ENCODE peak calls at places on chromosomes 3 and 15, in eight cellular contexts. One of them, this sample, is unnamed.

GRCh38 chr3:103056953-103057450 is 622.2 kb downstream of the ZPLD1 start:
- DNase-seq in spleen: no peak
- DNase-seq in ACHN: no peak
- DNase-seq in ureter: no peak
- DNase-seq in GM12892: no peak
- DNase-seq in C1 segment of cervical spinal cord: no peak
- DNase-seq in Karpas-422: no peak
- DNase-seq in HepG2: no peak
- DNase-seq in this sample: no peak

GRCh38 chr3:32872487-32873382 is 54.9 kb downstream of the TRIM71 start:
- DNase-seq in spleen: no peak
- DNase-seq in ACHN: no peak
- DNase-seq in ureter: no peak
- DNase-seq in GM12892: no peak
- DNase-seq in C1 segment of cervical spinal cord: no peak
- DNase-seq in Karpas-422: no peak
- DNase-seq in HepG2: no peak
- DNase-seq in this sample: no peak

GRCh38 chr3:23746473-23746872 is 59.3 kb upstream of the UBE2E1 start:
- DNase-seq in spleen: no peak
- DNase-seq in ACHN: no peak
- DNase-seq in ureter: no peak
- DNase-seq in GM12892: no peak
- DNase-seq in C1 segment of cervical spinal cord: no peak
- DNase-seq in Karpas-422: no peak
- DNase-seq in HepG2: no peak
- DNase-seq in this sample: no peak

GRCh38 chr3:171712168-171712938 is 97.9 kb downstream of the PLD1 start:
- DNase-seq in spleen: no peak
- DNase-seq in ACHN: no peak
- DNase-seq in ureter: no peak
- DNase-seq in GM12892: no peak
- DNase-seq in C1 segment of cervical spinal cord: no peak
- DNase-seq in Karpas-422: no peak
- DNase-seq in HepG2: no peak
- DNase-seq in this sample: no peak

GRCh38 chr3:134601539-134602439 is 49.0 kb downstream of the KY start:
- DNase-seq in spleen: no peak
- DNase-seq in ACHN: no peak
- DNase-seq in ureter: no peak
- DNase-seq in GM12892: no peak
- DNase-seq in C1 segment of cervical spinal cord: no peak
- DNase-seq in Karpas-422: no peak
- DNase-seq in HepG2: no peak
- DNase-seq in this sample: no peak

GRCh38 chr3:97485206-97485605 is 279.4 kb upstream of the ARL6 start:
- DNase-seq in spleen: no peak
- DNase-seq in ACHN: no peak
- DNase-seq in ureter: no peak
- DNase-seq in GM12892: no peak
- DNase-seq in C1 segment of cervical spinal cord: no peak
- DNase-seq in Karpas-422: no peak
- DNase-seq in HepG2: no peak
- DNase-seq in this sample: no peak

GRCh38 chr3:192445768-192446644 is 281.3 kb downstream of the FGF12 start:
- DNase-seq in spleen: no peak
- DNase-seq in ACHN: no peak
- DNase-seq in ureter: no peak
- DNase-seq in GM12892: no peak
- DNase-seq in C1 segment of cervical spinal cord: peak; percentile 13
- DNase-seq in Karpas-422: no peak
- DNase-seq in HepG2: no peak
- DNase-seq in this sample: no peak

GRCh38 chr15:63292771-63293170 is 15.4 kb downstream of the APH1B start:
- DNase-seq in spleen: no peak
- DNase-seq in ACHN: no peak
- DNase-seq in ureter: no peak
- DNase-seq in GM12892: no peak
- DNase-seq in C1 segment of cervical spinal cord: no peak
- DNase-seq in Karpas-422: no peak
- DNase-seq in HepG2: no peak
- DNase-seq in this sample: no peak

GRCh38 chr3:21551019-21551418 is 200.0 kb downstream of the ZNF385D start:
- DNase-seq in spleen: no peak
- DNase-seq in ACHN: no peak
- DNase-seq in ureter: no peak
- DNase-seq in GM12892: no peak
- DNase-seq in C1 segment of cervical spinal cord: no peak
- DNase-seq in Karpas-422: no peak
- DNase-seq in HepG2: peak; percentile 1
- DNase-seq in this sample: no peak

GRCh38 chr3:170033489-170033888 is 4.3 kb upstream of the GPR160 start:
- DNase-seq in spleen: no peak
- DNase-seq in ACHN: no peak
- DNase-seq in ureter: no peak
- DNase-seq in GM12892: no peak
- DNase-seq in C1 segment of cervical spinal cord: no peak
- DNase-seq in Karpas-422: no peak
- DNase-seq in HepG2: no peak
- DNase-seq in this sample: peak; percentile 34

GRCh38 chr3:123419850-123420292 is 29.0 kb downstream of the ADCY5 start:
- DNase-seq in spleen: no peak
- DNase-seq in ACHN: no peak
- DNase-seq in ureter: no peak
- DNase-seq in GM12892: no peak
- DNase-seq in C1 segment of cervical spinal cord: peak; percentile 55
- DNase-seq in Karpas-422: no peak
- DNase-seq in HepG2: no peak
- DNase-seq in this sample: no peak

GRCh38 chr15:40430271-40430805 is 10.4 kb upstream of the BAHD1 start:
- DNase-seq in spleen: no peak
- DNase-seq in ACHN: peak; percentile 64
- DNase-seq in ureter: no peak
- DNase-seq in GM12892: no peak
- DNase-seq in C1 segment of cervical spinal cord: no peak
- DNase-seq in Karpas-422: no peak
- DNase-seq in HepG2: no peak
- DNase-seq in this sample: no peak

GRCh38 chr15:52080031-52080430 is 32.5 kb downstream of the BCL2L10 start:
- DNase-seq in spleen: no peak
- DNase-seq in ACHN: peak; percentile 20
- DNase-seq in ureter: no peak
- DNase-seq in GM12892: no peak
- DNase-seq in C1 segment of cervical spinal cord: no peak
- DNase-seq in Karpas-422: no peak
- DNase-seq in HepG2: no peak
- DNase-seq in this sample: no peak

GRCh38 chr3:197555281-197556261 is at the start of gene BDH1:
- DNase-seq in spleen: peak; percentile 92
- DNase-seq in ACHN: peak; percentile 40
- DNase-seq in ureter: no peak
- DNase-seq in GM12892: peak; percentile 56
- DNase-seq in C1 segment of cervical spinal cord: peak; percentile 25
- DNase-seq in Karpas-422: peak; percentile 94
- DNase-seq in HepG2: no peak
- DNase-seq in this sample: peak; percentile 68

GRCh38 chr3:180548050-180548449 is 53.9 kb upstream of the TTC14 start:
- DNase-seq in spleen: no peak
- DNase-seq in ACHN: no peak
- DNase-seq in ureter: no peak
- DNase-seq in GM12892: no peak
- DNase-seq in C1 segment of cervical spinal cord: no peak
- DNase-seq in Karpas-422: no peak
- DNase-seq in HepG2: no peak
- DNase-seq in this sample: no peak

GRCh38 chr15:62103431-62103830 is 36.7 kb downstream of the C2CD4A start:
- DNase-seq in spleen: no peak
- DNase-seq in ACHN: no peak
- DNase-seq in ureter: no peak
- DNase-seq in GM12892: no peak
- DNase-seq in C1 segment of cervical spinal cord: no peak
- DNase-seq in Karpas-422: no peak
- DNase-seq in HepG2: no peak
- DNase-seq in this sample: no peak

GRCh38 chr15:82892541-82892940 is 60.0 kb downstream of the HOMER2 start:
- DNase-seq in spleen: no peak
- DNase-seq in ACHN: no peak
- DNase-seq in ureter: no peak
- DNase-seq in GM12892: no peak
- DNase-seq in C1 segment of cervical spinal cord: no peak
- DNase-seq in Karpas-422: no peak
- DNase-seq in HepG2: no peak
- DNase-seq in this sample: no peak

GRCh38 chr15:39598958-39599845 is 18.3 kb downstream of the THBS1 start:
- DNase-seq in spleen: no peak
- DNase-seq in ACHN: peak; percentile 36
- DNase-seq in ureter: no peak
- DNase-seq in GM12892: no peak
- DNase-seq in C1 segment of cervical spinal cord: no peak
- DNase-seq in Karpas-422: no peak
- DNase-seq in HepG2: no peak
- DNase-seq in this sample: no peak

GRCh38 chr3:65879372-65879771 is 159.3 kb downstream of the MAGI1 start:
- DNase-seq in spleen: no peak
- DNase-seq in ACHN: no peak
- DNase-seq in ureter: no peak
- DNase-seq in GM12892: no peak
- DNase-seq in C1 segment of cervical spinal cord: no peak
- DNase-seq in Karpas-422: no peak
- DNase-seq in HepG2: no peak
- DNase-seq in this sample: no peak

GRCh38 chr15:66840615-66841014 is 138.6 kb downstream of the SMAD6 start:
- DNase-seq in spleen: no peak
- DNase-seq in ACHN: no peak
- DNase-seq in ureter: no peak
- DNase-seq in GM12892: no peak
- DNase-seq in C1 segment of cervical spinal cord: no peak
- DNase-seq in Karpas-422: no peak
- DNase-seq in HepG2: no peak
- DNase-seq in this sample: no peak

GRCh38 chr15:57327985-57328471 is 48.3 kb upstream of the CGNL1 start:
- DNase-seq in spleen: no peak
- DNase-seq in ACHN: peak; percentile 91
- DNase-seq in ureter: no peak
- DNase-seq in GM12892: no peak
- DNase-seq in C1 segment of cervical spinal cord: no peak
- DNase-seq in Karpas-422: no peak
- DNase-seq in HepG2: no peak
- DNase-seq in this sample: no peak

GRCh38 chr3:108182339-108182738 is 39.9 kb downstream of the IFT57 start:
- DNase-seq in spleen: no peak
- DNase-seq in ACHN: no peak
- DNase-seq in ureter: no peak
- DNase-seq in GM12892: no peak
- DNase-seq in C1 segment of cervical spinal cord: no peak
- DNase-seq in Karpas-422: no peak
- DNase-seq in HepG2: no peak
- DNase-seq in this sample: no peak

GRCh38 chr3:57228734-57229505 is 1.4 kb downstream of the APPL1 start:
- DNase-seq in spleen: no peak
- DNase-seq in ACHN: peak; percentile 51
- DNase-seq in ureter: no peak
- DNase-seq in GM12892: no peak
- DNase-seq in C1 segment of cervical spinal cord: peak; percentile 38
- DNase-seq in Karpas-422: peak; percentile 64
- DNase-seq in HepG2: no peak
- DNase-seq in this sample: no peak

GRCh38 chr15:54681578-54681977 is 515.2 kb downstream of the RSL24D1 start:
- DNase-seq in spleen: no peak
- DNase-seq in ACHN: no peak
- DNase-seq in ureter: no peak
- DNase-seq in GM12892: no peak
- DNase-seq in C1 segment of cervical spinal cord: no peak
- DNase-seq in Karpas-422: no peak
- DNase-seq in HepG2: no peak
- DNase-seq in this sample: no peak

GRCh38 chr3:150797155-150797554 is 34.2 kb upstream of the SIAH2 start:
- DNase-seq in spleen: no peak
- DNase-seq in ACHN: no peak
- DNase-seq in ureter: no peak
- DNase-seq in GM12892: no peak
- DNase-seq in C1 segment of cervical spinal cord: no peak
- DNase-seq in Karpas-422: no peak
- DNase-seq in HepG2: no peak
- DNase-seq in this sample: no peak

GRCh38 chr3:171646357-171647133 is 163.7 kb downstream of the PLD1 start:
- DNase-seq in spleen: no peak
- DNase-seq in ACHN: peak; percentile 55
- DNase-seq in ureter: no peak
- DNase-seq in GM12892: no peak
- DNase-seq in C1 segment of cervical spinal cord: no peak
- DNase-seq in Karpas-422: peak; percentile 67
- DNase-seq in HepG2: peak; percentile 7
- DNase-seq in this sample: peak; percentile 18

GRCh38 chr15:70057931-70058641 is 39.6 kb downstream of the TLE3 start:
- DNase-seq in spleen: peak; percentile 59
- DNase-seq in ACHN: no peak
- DNase-seq in ureter: no peak
- DNase-seq in GM12892: no peak
- DNase-seq in C1 segment of cervical spinal cord: no peak
- DNase-seq in Karpas-422: no peak
- DNase-seq in HepG2: no peak
- DNase-seq in this sample: no peak

GRCh38 chr15:31267161-31268107 is 59.2 kb upstream of the KLF13 start:
- DNase-seq in spleen: peak; percentile 81
- DNase-seq in ACHN: no peak
- DNase-seq in ureter: peak; percentile 40
- DNase-seq in GM12892: no peak
- DNase-seq in C1 segment of cervical spinal cord: no peak
- DNase-seq in Karpas-422: no peak
- DNase-seq in HepG2: no peak
- DNase-seq in this sample: peak; percentile 64

This sample was measured in OCI-LY7.